ENCODE peak calls at places on chromosomes 5 and 9, in six cellular contexts. S, D, T, R, J and N are unnamed samples.

GRCh38 chr5:132883261-132883834 is 9.9 kb downstream of the LEAP2 start:
- DNase-seq in T (peak), D (no peak), S (peak), J (peak), R (peak), N (no peak)

GRCh38 chr5:124279146-124279545 is 467.3 kb downstream of the ZNF608 start:
- DNase-seq in D (no peak), J (no peak), S (no peak), T (no peak), R (no peak), N (no peak)

GRCh38 chr9:95754533-95755420 is 120.7 kb upstream of the ERCC6L2 start:
- DNase-seq in T (no peak), J (no peak), S (no peak), D (no peak), R (peak), N (no peak)

GRCh38 chr9:18296702-18297531 is 177.0 kb upstream of the ADAMTSL1 start:
- DNase-seq in S (no peak), T (no peak), R (no peak), D (no peak), J (peak), N (no peak)

GRCh38 chr9:106731910-106732309 is 131.1 kb upstream of the ZNF462 start:
- DNase-seq in S (no peak), J (no peak), R (no peak), T (no peak), D (no peak), N (no peak)

GRCh38 chr9:91567642-91568274 is 144.1 kb upstream of the NFIL3 start:
- DNase-seq in D (no peak), J (no peak), T (peak), S (no peak), R (no peak), N (no peak)

GRCh38 chr5:80408475-80408875 is 611 bp downstream of the ZFYVE16 start:
- DNase-seq in J (peak), D (no peak), T (peak), R (peak), S (peak), N (peak)

GRCh38 chr5:124515494-124516222 is 230.8 kb downstream of the ZNF608 start:
- DNase-seq in R (no peak), D (no peak), T (no peak), S (no peak), J (no peak), N (no peak)

GRCh38 chr5:131810510-131811249 is 13.9 kb upstream of the FNIP1 start:
- DNase-seq in T (peak), J (peak), S (no peak), R (no peak), D (no peak), N (no peak)

GRCh38 chr9:14309403-14309802 is 4.5 kb downstream of the NFIB start:
- DNase-seq in R (no peak), D (no peak), S (no peak), T (no peak), J (no peak), N (no peak)

GRCh38 chr5:178403956-178404600 is 171.5 kb upstream of the PHYKPL start:
- DNase-seq in S (no peak), T (no peak), J (no peak), D (no peak), R (no peak), N (no peak)

GRCh38 chr5:67301285-67301904 is 104.8 kb upstream of the CD180 start:
- DNase-seq in T (no peak), S (peak), D (no peak), R (no peak), J (no peak), N (no peak)

GRCh38 chr9:91295357-91295756 is 66.4 kb downstream of the AUH start:
- DNase-seq in J (no peak), D (no peak), S (no peak), T (no peak), R (no peak), N (no peak)

GRCh38 chr9:38761334-38761733 is 41.4 kb upstream of the FAM240B start:
- DNase-seq in S (no peak), D (no peak), R (peak), T (no peak), J (no peak), N (no peak)

GRCh38 chr5:9905661-9906060 is 275.5 kb upstream of the TAS2R1 start:
- DNase-seq in T (no peak), R (no peak), J (no peak), S (no peak), D (no peak), N (no peak)

GRCh38 chr9:115668506-115668905 is 485.1 kb upstream of the PAPPA start:
- DNase-seq in J (no peak), D (no peak), T (no peak), S (no peak), R (no peak), N (no peak)

GRCh38 chr5:68953151-68953884 is 140.5 kb upstream of the SLC30A5 start:
- DNase-seq in J (no peak), T (no peak), S (no peak), R (no peak), D (no peak), N (no peak)

GRCh38 chr5:75306746-75307145 is 30.3 kb upstream of the HMGCR start:
- DNase-seq in R (no peak), S (no peak), D (no peak), J (no peak), T (no peak), N (no peak)

GRCh38 chr9:131709741-131710499 is 30.0 kb downstream of the RAPGEF1 start:
- DNase-seq in D (no peak), S (no peak), R (no peak), J (no peak), T (no peak), N (no peak)

GRCh38 chr5:92951746-92952145 is 629.3 kb downstream of the NR2F1-AS1 start:
- DNase-seq in R (no peak), S (no peak), J (no peak), T (no peak), D (no peak), N (no peak)

GRCh38 chr9:136985027-136985602 is 2.3 kb downstream of the LCNL1 start:
- DNase-seq in T (no peak), S (no peak), J (no peak), R (no peak), D (no peak), N (no peak)

GRCh38 chr5:157739388-157740045 is 4.0 kb upstream of the LSM11 start:
- DNase-seq in R (no peak), T (no peak), J (no peak), S (no peak), D (no peak), N (no peak)

GRCh38 chr5:118882666-118883065 is 105.7 kb downstream of the DTWD2 start:
- DNase-seq in R (peak), J (no peak), D (no peak), S (no peak), T (no peak), N (no peak)

GRCh38 chr5:147898875-147899401 is 7.4 kb downstream of the C5orf46 start:
- DNase-seq in S (no peak), R (no peak), D (no peak), T (no peak), J (no peak), N (no peak)

GRCh38 chr5:55530669-55531068 is 4.1 kb downstream of the PLPP1 start:
- DNase-seq in J (no peak), T (no peak), R (peak), D (no peak), S (no peak), N (no peak)

GRCh38 chr9:19642256-19642655 is 146.6 kb downstream of the SLC24A2 start:
- DNase-seq in S (no peak), R (no peak), J (no peak), T (no peak), D (no peak), N (no peak)

GRCh38 chr5:151002250-151002649 is 18.1 kb upstream of the GPX3 start:
- DNase-seq in J (no peak), R (peak), T (peak), S (no peak), D (no peak), N (no peak)

GRCh38 chr5:10283927-10284635 is 23.6 kb downstream of the CMBL start:
- DNase-seq in R (peak), D (peak), J (peak), T (peak), S (peak), N (peak)

GRCh38 chr5:40569549-40570270 is 110.0 kb upstream of the PTGER4 start:
- DNase-seq in T (no peak), S (no peak), J (peak), R (no peak), D (no peak), N (no peak)

GRCh38 chr5:134209477-134210240 is 16.2 kb downstream of the PPP2CA start:
- DNase-seq in D (no peak), S (no peak), R (no peak), T (no peak), J (no peak), N (no peak)

GRCh38 chr5:134227786-134228185 is 1.9 kb upstream of the PPP2CA start:
- DNase-seq in T (no peak), D (no peak), J (no peak), S (no peak), R (no peak), N (no peak)

GRCh38 chr9:114174876-114175771 is 19.8 kb downstream of the COL27A1 start:
- DNase-seq in D (no peak), T (no peak), R (no peak), J (no peak), S (no peak), N (no peak)

GRCh38 chr5:132055808-132056609 is 4.4 kb upstream of the IL3 start:
- DNase-seq in D (peak), R (peak), J (no peak), T (no peak), S (peak), N (peak)

GRCh38 chr9:38149647-38150046 is 80.6 kb upstream of the SHB start:
- DNase-seq in D (no peak), R (no peak), J (no peak), S (no peak), T (no peak), N (no peak)

GRCh38 chr5:14574124-14574523 is 7.5 kb upstream of the OTULINL start:
- DNase-seq in D (no peak), R (no peak), S (no peak), J (no peak), T (no peak), N (no peak)

GRCh38 chr9:91949293-91949945 is 609 bp downstream of the ROR2 start:
- DNase-seq in J (peak), S (no peak), T (peak), D (no peak), R (peak), N (peak)

GRCh38 chr5:20056933-20057332 is 68.9 kb upstream of the CDH18 start:
- DNase-seq in J (no peak), T (no peak), R (no peak), S (no peak), D (no peak), N (no peak)

DNA sequence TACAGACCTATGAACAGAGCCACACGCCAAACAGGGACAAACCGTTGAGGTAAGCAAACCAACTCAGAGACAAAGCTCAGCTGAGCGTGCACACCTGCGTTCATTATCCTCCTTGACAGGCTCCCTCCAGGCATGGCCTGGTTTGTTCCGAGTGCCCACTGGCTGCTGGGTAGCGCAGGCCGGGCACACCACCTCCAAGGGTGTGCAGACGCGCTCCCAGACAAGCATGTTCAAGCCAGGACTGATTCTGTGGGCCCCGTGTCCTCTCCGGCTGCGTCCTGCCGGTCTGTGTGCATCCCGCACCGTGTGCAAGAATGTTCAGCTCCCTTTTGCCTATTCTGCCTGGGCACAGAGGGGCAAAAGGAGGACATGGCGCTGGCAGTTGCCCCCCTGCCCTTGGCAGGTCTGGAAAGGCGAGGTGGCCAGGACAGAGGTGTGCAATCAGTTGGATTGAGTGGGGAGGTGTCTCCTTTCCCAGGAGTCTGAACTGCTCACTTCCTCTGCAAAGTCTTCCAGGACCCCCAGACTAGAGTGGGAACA is 504 bp upstream of the SMIM32 start:
- DNase-seq in T (no peak), R (no peak), S (no peak), D (no peak), J (no peak), N (no peak)
- TF ChIP-seq CTCF in T (no peak), R (no peak), S (no peak), D (no peak), J (no peak), N (no peak)

GRCh38 chr9:134526798-134527492 is 114.7 kb upstream of the COL5A1 start:
- DNase-seq in J (no peak), S (peak), D (no peak), R (no peak), T (no peak), N (no peak)

GRCh38 chr9:134522976-134523375 is 118.6 kb upstream of the COL5A1 start:
- DNase-seq in D (no peak), R (no peak), T (no peak), S (peak), J (no peak), N (no peak)

GRCh38 chr9:134522502-134522848 is 119.1 kb upstream of the COL5A1 start:
- DNase-seq in R (no peak), J (no peak), D (no peak), S (peak), T (no peak), N (no peak)

GRCh38 chr9:134525841-134526797 is 115.5 kb upstream of the COL5A1 start:
- DNase-seq in T (no peak), R (no peak), S (peak), J (no peak), D (no peak), N (no peak)

GRCh38 chr9:134525070-134525815 is 116.4 kb upstream of the COL5A1 start:
- DNase-seq in S (peak), D (no peak), J (no peak), T (no peak), R (no peak), N (no peak)
- TF ChIP-seq CTCF in S (no peak), D (no peak), J (no peak), T (no peak), R (no peak), N (no peak)

GRCh38 chr5:21665525-21665924 is 1187.6 kb downstream of the CDH12 start:
- DNase-seq in R (no peak), S (no peak), D (no peak), T (no peak), J (no peak), N (no peak)

GRCh38 chr5:21661129-21661528 is 1192.0 kb downstream of the CDH12 start:
- DNase-seq in J (no peak), D (no peak), S (no peak), R (no peak), T (no peak), N (no peak)

GRCh38 chr5:21663082-21663481 is 1190.1 kb downstream of the CDH12 start:
- DNase-seq in S (no peak), R (no peak), T (no peak), D (no peak), J (no peak), N (no peak)
- TF ChIP-seq CTCF in S (no peak), R (peak), T (no peak), D (no peak), J (no peak), N (no peak)

GRCh38 chr5:140345919-140346347 is 470 bp downstream of the HBEGF start:
- DNase-seq in T (peak), J (no peak), R (peak), D (no peak), S (peak), N (peak)

GRCh38 chr5:140346348-140347221 is at the start of gene HBEGF:
- DNase-seq in S (peak), D (peak), J (peak), R (peak), T (peak), N (peak)

GRCh38 chr5:140349244-140349643 is 2.8 kb upstream of the HBEGF start:
- DNase-seq in D (no peak), S (peak), J (no peak), T (no peak), R (no peak), N (no peak)

GRCh38 chr5:140348104-140348503 is 1.7 kb upstream of the HBEGF start:
- DNase-seq in T (no peak), D (no peak), S (no peak), J (no peak), R (no peak), N (no peak)

DNA sequence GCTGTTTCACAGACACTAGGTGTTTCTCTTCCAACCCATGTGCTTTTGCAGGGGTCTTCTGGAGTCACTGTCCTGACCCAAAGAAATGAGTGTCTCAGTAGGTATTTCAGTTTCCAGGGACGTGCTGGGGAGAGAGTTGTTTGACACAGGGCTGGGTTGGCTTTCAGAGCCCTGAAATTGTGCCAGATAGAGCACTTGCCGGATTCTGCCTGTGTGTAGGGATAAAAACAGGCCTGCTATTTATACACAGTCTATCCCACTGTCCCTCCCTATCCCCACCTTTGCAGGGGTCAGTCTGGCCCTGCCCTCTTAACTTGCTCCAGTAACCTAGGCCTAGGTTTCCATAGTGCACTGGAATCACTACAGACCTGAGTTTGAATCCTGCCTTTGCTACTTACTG is 979 bp upstream of the HBEGF start:
- DNase-seq in D (no peak), T (no peak), S (no peak), R (no peak), J (no peak), N (no peak)
- TF ChIP-seq CTCF in D (no peak), T (no peak), S (no peak), R (no peak), J (no peak), N (no peak)